ENCODE peak calls at places on chromosomes 16 and 17, in five cellular contexts. One of them, this sample, is unnamed. For H3K4me1, the result is how much of the 10 kb centered on the place peaks cover.

GRCh38 chr17:57445772-57446472 is 189.6 kb downstream of the MSI2 start:
- DNase-seq in kidney: no peak
- DNase-seq in GM23338: no peak
- DNase-seq in gastrocnemius medialis: no peak
- DNase-seq in neural progenitor cell: no peak
- DNase-seq in this sample: no peak

GRCh38 chr17:8164815-8165131 is 2.0 kb upstream of the VAMP2 start:
- DNase-seq in kidney: peak
- DNase-seq in GM23338: no peak
- DNase-seq in gastrocnemius medialis: no peak
- DNase-seq in neural progenitor cell: no peak
- DNase-seq in this sample: no peak

GRCh38 chr16:3824121-3824795 is 56.3 kb downstream of the CREBBP start:
- DNase-seq in kidney: no peak
- DNase-seq in GM23338: no peak
- DNase-seq in gastrocnemius medialis: no peak
- DNase-seq in neural progenitor cell: no peak
- DNase-seq in this sample: no peak

GRCh38 chr17:16066125-16066524 is 66.5 kb downstream of the TTC19 start:
- DNase-seq in kidney: no peak
- DNase-seq in GM23338: no peak
- DNase-seq in gastrocnemius medialis: no peak
- DNase-seq in neural progenitor cell: no peak
- DNase-seq in this sample: no peak

GRCh38 chr17:34706029-34706428 is 126.6 kb downstream of the TMEM132E start:
- DNase-seq in kidney: no peak
- DNase-seq in GM23338: peak
- DNase-seq in gastrocnemius medialis: no peak
- DNase-seq in neural progenitor cell: peak
- DNase-seq in this sample: peak

GRCh38 chr17:17902357-17902756 is 65.6 kb upstream of the SREBF1 start:
- DNase-seq in kidney: peak
- DNase-seq in GM23338: peak
- DNase-seq in gastrocnemius medialis: no peak
- DNase-seq in neural progenitor cell: no peak
- DNase-seq in this sample: no peak

GRCh38 chr16:81562174-81562849 is 117.7 kb downstream of the CMIP start:
- DNase-seq in kidney: peak
- DNase-seq in GM23338: no peak
- DNase-seq in gastrocnemius medialis: no peak
- DNase-seq in neural progenitor cell: no peak
- DNase-seq in this sample: no peak

GRCh38 chr17:42276359-42276608 is at the start of gene STAT5B:
- DNase-seq in kidney: peak
- DNase-seq in GM23338: peak
- DNase-seq in gastrocnemius medialis: no peak
- DNase-seq in neural progenitor cell: peak
- DNase-seq in this sample: no peak

GRCh38 chr17:51121620-51122472 is 1.2 kb upstream of the SPAG9 start:
- DNase-seq in kidney: peak
- DNase-seq in GM23338: peak
- DNase-seq in gastrocnemius medialis: peak
- DNase-seq in neural progenitor cell: peak
- DNase-seq in this sample: peak

GRCh38 chr17:43006639-43007551 is at the start of gene IFI35:
- DNase-seq in kidney: peak
- DNase-seq in GM23338: peak
- DNase-seq in gastrocnemius medialis: peak
- DNase-seq in neural progenitor cell: peak
- DNase-seq in this sample: no peak

GRCh38 chr16:11099672-11100195 is 155.4 kb downstream of the CLEC16A start:
- DNase-seq in kidney: no peak
- DNase-seq in GM23338: no peak
- DNase-seq in gastrocnemius medialis: no peak
- DNase-seq in neural progenitor cell: no peak
- DNase-seq in this sample: no peak

GRCh38 chr17:80615311-80615710 is 70.7 kb downstream of the RPTOR start:
- DNase-seq in kidney: no peak
- DNase-seq in GM23338: no peak
- DNase-seq in gastrocnemius medialis: no peak
- DNase-seq in neural progenitor cell: no peak
- DNase-seq in this sample: no peak

GRCh38 chr16:4920826-4921225 is 16.1 kb downstream of the PPL start:
- DNase-seq in kidney: no peak
- DNase-seq in GM23338: no peak
- DNase-seq in gastrocnemius medialis: no peak
- DNase-seq in neural progenitor cell: no peak
- DNase-seq in this sample: no peak

GRCh38 chr17:76865174-76865573 is 3.0 kb upstream of the MGAT5B start:
- DNase-seq in kidney: no peak
- DNase-seq in GM23338: no peak
- DNase-seq in gastrocnemius medialis: no peak
- DNase-seq in neural progenitor cell: no peak
- DNase-seq in this sample: no peak

GRCh38 chr16:29900888-29901606 is 759 bp downstream of the ASPHD1 start:
- DNase-seq in kidney: no peak
- DNase-seq in GM23338: peak
- DNase-seq in gastrocnemius medialis: no peak
- DNase-seq in neural progenitor cell: peak
- DNase-seq in this sample: no peak

GRCh38 chr16:2499454-2499853 is 14.3 kb upstream of the ATP6V0C start:
- DNase-seq in kidney: peak
- DNase-seq in GM23338: no peak
- DNase-seq in gastrocnemius medialis: no peak
- DNase-seq in neural progenitor cell: no peak
- DNase-seq in this sample: no peak

GRCh38 chr16:68790130-68790761 is 53.1 kb upstream of the TANGO6 start:
- DNase-seq in kidney: no peak
- DNase-seq in GM23338: peak
- DNase-seq in gastrocnemius medialis: no peak
- DNase-seq in neural progenitor cell: peak
- DNase-seq in this sample: no peak

GRCh38 chr17:67784364-67785121 is 40.8 kb upstream of the BPTF start:
- DNase-seq in kidney: no peak
- DNase-seq in GM23338: no peak
- DNase-seq in gastrocnemius medialis: no peak
- DNase-seq in neural progenitor cell: no peak
- DNase-seq in this sample: no peak

GRCh38 chr16:48562475-48562874 is 47.5 kb downstream of the N4BP1 start:
- DNase-seq in kidney: no peak
- DNase-seq in GM23338: no peak
- DNase-seq in gastrocnemius medialis: no peak
- DNase-seq in neural progenitor cell: no peak
- DNase-seq in this sample: no peak
- H3K4me1 ChIP-seq in kidney: under half
- H3K4me1 ChIP-seq in GM23338: under half
- H3K4me1 ChIP-seq in gastrocnemius medialis: half or more
- H3K4me1 ChIP-seq in neural progenitor cell: under half
- H3K4me1 ChIP-seq in this sample: under half

GRCh38 chr16:27344707-27345106 is 30.9 kb downstream of the IL4R start:
- DNase-seq in kidney: no peak
- DNase-seq in GM23338: no peak
- DNase-seq in gastrocnemius medialis: no peak
- DNase-seq in neural progenitor cell: no peak
- DNase-seq in this sample: no peak

GRCh38 chr16:27347930-27348685 is 34.3 kb downstream of the IL4R start:
- DNase-seq in kidney: no peak
- DNase-seq in GM23338: no peak
- DNase-seq in gastrocnemius medialis: no peak
- DNase-seq in neural progenitor cell: no peak
- DNase-seq in this sample: no peak

GRCh38 chr16:27349276-27349675 is 35.5 kb downstream of the IL4R start:
- DNase-seq in kidney: no peak
- DNase-seq in GM23338: no peak
- DNase-seq in gastrocnemius medialis: no peak
- DNase-seq in neural progenitor cell: no peak
- DNase-seq in this sample: no peak

GRCh38 chr16:27345201-27345600 is 31.4 kb downstream of the IL4R start:
- DNase-seq in kidney: no peak
- DNase-seq in GM23338: no peak
- DNase-seq in gastrocnemius medialis: no peak
- DNase-seq in neural progenitor cell: no peak
- DNase-seq in this sample: no peak

GRCh38 chr16:27346818-27347217 is 33.0 kb downstream of the IL4R start:
- DNase-seq in kidney: no peak
- DNase-seq in GM23338: no peak
- DNase-seq in gastrocnemius medialis: no peak
- DNase-seq in neural progenitor cell: peak
- DNase-seq in this sample: no peak
- H3K27ac ChIP-seq in kidney: no peak
- H3K27ac ChIP-seq in GM23338: no peak
- H3K27ac ChIP-seq in gastrocnemius medialis: no peak
- H3K27ac ChIP-seq in neural progenitor cell: no peak
- H3K27ac ChIP-seq in this sample: no peak

GRCh38 chr17:53659181-53659580 is 163.5 kb upstream of the KIF2B start:
- DNase-seq in kidney: no peak
- DNase-seq in GM23338: no peak
- DNase-seq in gastrocnemius medialis: no peak
- DNase-seq in neural progenitor cell: no peak
- DNase-seq in this sample: no peak

DNA sequence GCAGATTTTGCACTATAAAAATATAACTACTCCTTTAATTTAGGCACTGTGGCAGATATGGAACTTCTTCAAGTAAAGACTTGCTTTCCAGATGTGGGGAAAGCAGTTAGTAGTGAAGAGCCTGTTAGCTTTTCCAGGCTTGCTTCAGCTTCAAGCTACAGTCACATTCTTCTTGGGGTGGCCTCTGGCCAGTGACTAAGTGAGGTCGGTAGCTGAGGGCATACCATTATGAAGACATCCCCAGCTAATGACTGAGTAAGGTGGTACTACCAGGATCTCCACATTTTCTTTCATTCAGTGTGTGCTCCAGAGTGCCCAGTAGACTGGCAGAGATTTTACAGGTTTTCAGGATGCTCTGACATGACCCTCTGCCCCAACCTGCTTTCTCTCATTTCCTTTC is 167.1 kb upstream of the KIF2B start:
- DNase-seq in kidney: no peak
- DNase-seq in GM23338: no peak
- DNase-seq in gastrocnemius medialis: no peak
- DNase-seq in neural progenitor cell: no peak
- DNase-seq in this sample: no peak
- H3K4me3 ChIP-seq in kidney: no peak
- H3K4me3 ChIP-seq in GM23338: no peak
- H3K4me3 ChIP-seq in gastrocnemius medialis: no peak
- H3K4me3 ChIP-seq in neural progenitor cell: no peak
- H3K4me3 ChIP-seq in this sample: no peak

GRCh38 chr16:31134091-31134571 is 1.4 kb downstream of the PRSS8 start:
- DNase-seq in kidney: no peak
- DNase-seq in GM23338: peak
- DNase-seq in gastrocnemius medialis: no peak
- DNase-seq in neural progenitor cell: no peak
- DNase-seq in this sample: no peak

GRCh38 chr16:31134625-31135534 is 647 bp downstream of the PRSS8 start:
- DNase-seq in kidney: no peak
- DNase-seq in GM23338: peak
- DNase-seq in gastrocnemius medialis: no peak
- DNase-seq in neural progenitor cell: peak
- DNase-seq in this sample: no peak

GRCh38 chr16:31132979-31133599 is 2.4 kb downstream of the PRSS8 start:
- DNase-seq in kidney: no peak
- DNase-seq in GM23338: no peak
- DNase-seq in gastrocnemius medialis: no peak
- DNase-seq in neural progenitor cell: no peak
- DNase-seq in this sample: no peak

GRCh38 chr16:31136287-31136662 is 748 bp upstream of the PRSS8 start:
- DNase-seq in kidney: no peak
- DNase-seq in GM23338: no peak
- DNase-seq in gastrocnemius medialis: no peak
- DNase-seq in neural progenitor cell: no peak
- DNase-seq in this sample: no peak

GRCh38 chr16:31135535-31136286 is at the start of gene PRSS8:
- DNase-seq in kidney: peak
- DNase-seq in GM23338: peak
- DNase-seq in gastrocnemius medialis: no peak
- DNase-seq in neural progenitor cell: peak
- DNase-seq in this sample: no peak
- H3K4me1 ChIP-seq in kidney: under half
- H3K4me1 ChIP-seq in GM23338: under half
- H3K4me1 ChIP-seq in gastrocnemius medialis: under half
- H3K4me1 ChIP-seq in neural progenitor cell: under half
- H3K4me1 ChIP-seq in this sample: under half